ENCODE peak calls at places on chromosomes 5 and 9, in nine cellular contexts. One of them, this sample, is unnamed.

GRCh38 chr5:172691886-172692285 is 50.8 kb downstream of the NEURL1B start:
- DNase-seq in hepatocyte: no peak
- DNase-seq in adrenal gland: no peak
- DNase-seq in A549: no peak
- DNase-seq in BJ: no peak
- DNase-seq in stomach: no peak
- DNase-seq in choroid plexus epithelial cell: no peak
- DNase-seq in right atrium auricular region: no peak
- DNase-seq in cardiac muscle cell: no peak
- DNase-seq in this sample: no peak

GRCh38 chr5:143314664-143315063 is 88.8 kb downstream of the NR3C1 start:
- DNase-seq in hepatocyte: no peak
- DNase-seq in adrenal gland: no peak
- DNase-seq in A549: no peak
- DNase-seq in BJ: peak
- DNase-seq in stomach: no peak
- DNase-seq in choroid plexus epithelial cell: peak
- DNase-seq in right atrium auricular region: no peak
- DNase-seq in cardiac muscle cell: peak
- DNase-seq in this sample: no peak

GRCh38 chr5:64330728-64331231 is 165.1 kb downstream of the RNF180 start:
- DNase-seq in hepatocyte: no peak
- DNase-seq in adrenal gland: no peak
- DNase-seq in A549: no peak
- DNase-seq in BJ: no peak
- DNase-seq in stomach: no peak
- DNase-seq in choroid plexus epithelial cell: no peak
- DNase-seq in right atrium auricular region: no peak
- DNase-seq in cardiac muscle cell: no peak
- DNase-seq in this sample: no peak

GRCh38 chr9:121185774-121186403 is 15.8 kb downstream of the RAB14 start:
- DNase-seq in hepatocyte: no peak
- DNase-seq in adrenal gland: no peak
- DNase-seq in A549: no peak
- DNase-seq in BJ: no peak
- DNase-seq in stomach: no peak
- DNase-seq in choroid plexus epithelial cell: no peak
- DNase-seq in right atrium auricular region: no peak
- DNase-seq in cardiac muscle cell: no peak
- DNase-seq in this sample: no peak

GRCh38 chr5:89083791-89084190 is 200.8 kb upstream of the MEF2C start:
- DNase-seq in hepatocyte: no peak
- DNase-seq in adrenal gland: no peak
- DNase-seq in A549: no peak
- DNase-seq in BJ: peak
- DNase-seq in stomach: no peak
- DNase-seq in choroid plexus epithelial cell: peak
- DNase-seq in right atrium auricular region: no peak
- DNase-seq in cardiac muscle cell: no peak
- DNase-seq in this sample: no peak

GRCh38 chr5:137209232-137209810 is 289.8 kb downstream of the SPOCK1 start:
- DNase-seq in hepatocyte: no peak
- DNase-seq in adrenal gland: no peak
- DNase-seq in A549: no peak
- DNase-seq in BJ: no peak
- DNase-seq in stomach: no peak
- DNase-seq in choroid plexus epithelial cell: no peak
- DNase-seq in right atrium auricular region: no peak
- DNase-seq in cardiac muscle cell: no peak
- DNase-seq in this sample: no peak

GRCh38 chr5:13664377-13664776 is 280.1 kb downstream of the DNAH5 start:
- DNase-seq in hepatocyte: no peak
- DNase-seq in adrenal gland: no peak
- DNase-seq in A549: no peak
- DNase-seq in BJ: peak
- DNase-seq in stomach: no peak
- DNase-seq in choroid plexus epithelial cell: peak
- DNase-seq in right atrium auricular region: no peak
- DNase-seq in cardiac muscle cell: peak
- DNase-seq in this sample: no peak

GRCh38 chr9:93670208-93671029 is 94.0 kb downstream of the PHF2 start:
- DNase-seq in hepatocyte: no peak
- DNase-seq in adrenal gland: peak
- DNase-seq in A549: no peak
- DNase-seq in BJ: no peak
- DNase-seq in stomach: peak
- DNase-seq in choroid plexus epithelial cell: peak
- DNase-seq in right atrium auricular region: peak
- DNase-seq in cardiac muscle cell: peak
- DNase-seq in this sample: peak

GRCh38 chr5:141845371-141845821 is 32.8 kb downstream of the PCDH1 start:
- DNase-seq in hepatocyte: no peak
- DNase-seq in adrenal gland: no peak
- DNase-seq in A549: no peak
- DNase-seq in BJ: no peak
- DNase-seq in stomach: no peak
- DNase-seq in choroid plexus epithelial cell: no peak
- DNase-seq in right atrium auricular region: no peak
- DNase-seq in cardiac muscle cell: no peak
- DNase-seq in this sample: no peak

GRCh38 chr9:109329274-109330258 is 8.7 kb upstream of the EPB41L4B start:
- DNase-seq in hepatocyte: peak
- DNase-seq in adrenal gland: peak
- DNase-seq in A549: no peak
- DNase-seq in BJ: no peak
- DNase-seq in stomach: peak
- DNase-seq in choroid plexus epithelial cell: peak
- DNase-seq in right atrium auricular region: peak
- DNase-seq in cardiac muscle cell: peak
- DNase-seq in this sample: no peak

GRCh38 chr9:109062543-109062942 is 49.2 kb upstream of the CTNNAL1 start:
- DNase-seq in hepatocyte: no peak
- DNase-seq in adrenal gland: no peak
- DNase-seq in A549: no peak
- DNase-seq in BJ: no peak
- DNase-seq in stomach: no peak
- DNase-seq in choroid plexus epithelial cell: no peak
- DNase-seq in right atrium auricular region: no peak
- DNase-seq in cardiac muscle cell: peak
- DNase-seq in this sample: no peak

GRCh38 chr5:132199116-132199680 is 28.5 kb downstream of the P4HA2 start:
- DNase-seq in hepatocyte: no peak
- DNase-seq in adrenal gland: no peak
- DNase-seq in A549: no peak
- DNase-seq in BJ: no peak
- DNase-seq in stomach: no peak
- DNase-seq in choroid plexus epithelial cell: no peak
- DNase-seq in right atrium auricular region: no peak
- DNase-seq in cardiac muscle cell: no peak
- DNase-seq in this sample: no peak

GRCh38 chr5:144794922-144795321 is 624.2 kb downstream of the KCTD16 start:
- DNase-seq in hepatocyte: no peak
- DNase-seq in adrenal gland: no peak
- DNase-seq in A549: no peak
- DNase-seq in BJ: no peak
- DNase-seq in stomach: no peak
- DNase-seq in choroid plexus epithelial cell: peak
- DNase-seq in right atrium auricular region: no peak
- DNase-seq in cardiac muscle cell: no peak
- DNase-seq in this sample: no peak

GRCh38 chr9:133002147-133003070 is 23.9 kb downstream of the GFI1B start:
- DNase-seq in hepatocyte: no peak
- DNase-seq in adrenal gland: no peak
- DNase-seq in A549: no peak
- DNase-seq in BJ: no peak
- DNase-seq in stomach: no peak
- DNase-seq in choroid plexus epithelial cell: no peak
- DNase-seq in right atrium auricular region: no peak
- DNase-seq in cardiac muscle cell: no peak
- DNase-seq in this sample: no peak

GRCh38 chr9:94794768-94795167 is 68.3 kb downstream of the AOPEP start:
- DNase-seq in hepatocyte: no peak
- DNase-seq in adrenal gland: no peak
- DNase-seq in A549: no peak
- DNase-seq in BJ: no peak
- DNase-seq in stomach: no peak
- DNase-seq in choroid plexus epithelial cell: no peak
- DNase-seq in right atrium auricular region: no peak
- DNase-seq in cardiac muscle cell: no peak
- DNase-seq in this sample: no peak

GRCh38 chr5:175829718-175830585 is 41.4 kb upstream of the CPLX2 start:
- DNase-seq in hepatocyte: no peak
- DNase-seq in adrenal gland: no peak
- DNase-seq in A549: no peak
- DNase-seq in BJ: no peak
- DNase-seq in stomach: no peak
- DNase-seq in choroid plexus epithelial cell: no peak
- DNase-seq in right atrium auricular region: no peak
- DNase-seq in cardiac muscle cell: no peak
- DNase-seq in this sample: no peak

GRCh38 chr5:19388391-19388790 is 599.6 kb downstream of the CDH18 start:
- DNase-seq in hepatocyte: no peak
- DNase-seq in adrenal gland: no peak
- DNase-seq in A549: no peak
- DNase-seq in BJ: no peak
- DNase-seq in stomach: no peak
- DNase-seq in choroid plexus epithelial cell: no peak
- DNase-seq in right atrium auricular region: no peak
- DNase-seq in cardiac muscle cell: no peak
- DNase-seq in this sample: no peak

GRCh38 chr9:99778308-99778707 is 43.4 kb upstream of the NR4A3 start:
- DNase-seq in hepatocyte: peak
- DNase-seq in adrenal gland: peak
- DNase-seq in A549: peak
- DNase-seq in BJ: peak
- DNase-seq in stomach: no peak
- DNase-seq in choroid plexus epithelial cell: peak
- DNase-seq in right atrium auricular region: no peak
- DNase-seq in cardiac muscle cell: peak
- DNase-seq in this sample: no peak
- TF ChIP-seq CTCF in hepatocyte: no peak
- TF ChIP-seq CTCF in adrenal gland: no peak
- TF ChIP-seq CTCF in A549: no peak
- TF ChIP-seq CTCF in BJ: no peak
- TF ChIP-seq CTCF in stomach: no peak
- TF ChIP-seq CTCF in choroid plexus epithelial cell: no peak
- TF ChIP-seq CTCF in right atrium auricular region: no peak
- TF ChIP-seq CTCF in cardiac muscle cell: no peak
- TF ChIP-seq CTCF in this sample: no peak

GRCh38 chr9:27529316-27530278 is at the start of gene MOB3B:
- DNase-seq in hepatocyte: peak
- DNase-seq in adrenal gland: peak
- DNase-seq in A549: peak
- DNase-seq in BJ: no peak
- DNase-seq in stomach: peak
- DNase-seq in choroid plexus epithelial cell: peak
- DNase-seq in right atrium auricular region: peak
- DNase-seq in cardiac muscle cell: peak
- DNase-seq in this sample: peak
- TF ChIP-seq CTCF in hepatocyte: peak
- TF ChIP-seq CTCF in adrenal gland: peak
- TF ChIP-seq CTCF in A549: peak
- TF ChIP-seq CTCF in BJ: peak
- TF ChIP-seq CTCF in stomach: peak
- TF ChIP-seq CTCF in choroid plexus epithelial cell: peak
- TF ChIP-seq CTCF in right atrium auricular region: peak
- TF ChIP-seq CTCF in cardiac muscle cell: peak
- TF ChIP-seq CTCF in this sample: peak

DNA sequence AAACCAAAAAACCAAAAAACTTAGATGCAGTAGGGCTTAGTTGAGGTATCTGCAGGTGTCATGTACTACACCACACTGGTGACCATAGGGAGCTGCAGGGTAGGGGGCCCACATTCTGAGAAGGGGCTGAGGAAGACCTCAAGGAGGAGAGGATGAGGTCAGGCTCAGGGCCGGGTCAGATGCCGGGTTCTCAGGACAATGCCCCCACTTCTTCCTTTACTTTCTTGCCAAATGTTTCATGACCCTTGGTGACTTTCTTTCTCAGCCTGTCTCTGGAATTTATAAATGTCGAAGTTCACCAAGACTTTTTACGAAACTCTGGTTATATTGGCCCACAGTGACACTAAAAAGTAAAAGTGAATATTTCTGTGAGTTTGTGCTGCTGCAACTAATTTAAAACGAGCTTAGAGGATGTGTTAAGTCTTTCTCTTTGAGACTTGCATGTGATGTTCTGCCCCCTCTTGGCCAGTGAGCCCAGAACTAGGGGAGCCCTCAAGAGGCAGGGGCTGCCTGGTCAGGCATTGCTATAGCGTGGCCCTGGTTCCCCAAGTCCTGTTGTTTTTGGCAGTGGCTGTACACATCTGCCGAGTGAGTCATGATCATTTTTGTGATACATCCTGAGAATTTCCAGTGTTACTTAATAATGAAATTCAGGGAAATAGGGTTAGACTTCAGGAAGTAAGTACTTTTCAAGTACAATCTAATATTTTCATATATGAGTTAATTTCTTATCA is 11.2 kb downstream of the ACO1 start:
- DNase-seq in hepatocyte: no peak
- DNase-seq in adrenal gland: peak
- DNase-seq in A549: peak
- DNase-seq in BJ: peak
- DNase-seq in stomach: no peak
- DNase-seq in choroid plexus epithelial cell: peak
- DNase-seq in right atrium auricular region: peak
- DNase-seq in cardiac muscle cell: peak
- DNase-seq in this sample: no peak
- TF ChIP-seq CTCF in hepatocyte: no peak
- TF ChIP-seq CTCF in adrenal gland: no peak
- TF ChIP-seq CTCF in A549: no peak
- TF ChIP-seq CTCF in BJ: peak
- TF ChIP-seq CTCF in stomach: no peak
- TF ChIP-seq CTCF in choroid plexus epithelial cell: peak
- TF ChIP-seq CTCF in right atrium auricular region: peak
- TF ChIP-seq CTCF in cardiac muscle cell: peak
- TF ChIP-seq CTCF in this sample: no peak

DNA sequence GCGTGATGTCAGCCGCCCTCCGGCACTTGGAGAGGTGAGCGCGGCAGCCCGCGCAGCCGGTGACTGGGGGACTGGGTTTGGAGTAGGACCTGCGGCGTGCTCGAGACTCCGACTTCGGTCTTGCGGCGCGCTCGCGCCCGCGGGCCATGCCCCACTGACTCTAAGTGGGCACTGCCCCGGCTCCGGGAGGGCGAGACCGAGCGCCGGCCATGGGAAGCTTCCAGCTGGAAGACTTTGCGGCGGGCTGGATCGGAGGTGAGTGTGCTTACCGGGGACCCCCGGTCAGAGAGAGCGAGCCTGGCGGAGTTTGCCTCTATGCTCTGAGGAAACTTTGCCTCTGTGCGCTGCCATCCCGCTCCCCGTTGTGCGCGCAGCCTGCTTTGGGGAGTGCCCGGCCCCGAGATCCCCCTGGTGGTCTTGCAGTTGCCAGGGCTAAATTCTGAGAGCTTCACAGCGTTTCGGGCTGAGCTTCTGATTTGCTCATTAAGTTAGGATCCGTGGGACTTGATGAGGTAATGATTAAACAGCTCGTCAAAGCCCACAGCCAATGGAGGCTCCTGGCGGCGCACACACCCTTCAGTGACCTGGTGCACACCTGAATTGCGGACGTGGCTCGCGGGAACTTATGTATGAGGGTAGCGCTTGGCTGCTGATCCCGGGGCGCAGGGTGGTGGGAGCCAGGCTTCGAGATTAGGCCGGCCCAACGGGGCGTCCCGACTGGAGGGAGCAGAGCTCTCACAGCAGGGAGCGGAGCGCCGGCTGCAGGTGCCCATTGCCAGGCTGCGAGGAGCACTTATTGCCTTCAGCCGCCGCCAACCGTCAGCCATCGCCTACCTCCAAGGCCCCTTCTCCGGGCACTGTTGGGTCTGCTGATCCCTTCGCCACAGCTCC is at the start of gene SLC25A48:
- DNase-seq in hepatocyte: peak
- DNase-seq in adrenal gland: peak
- DNase-seq in A549: peak
- DNase-seq in BJ: no peak
- DNase-seq in stomach: peak
- DNase-seq in choroid plexus epithelial cell: no peak
- DNase-seq in right atrium auricular region: no peak
- DNase-seq in cardiac muscle cell: peak
- DNase-seq in this sample: peak
- TF ChIP-seq CTCF in hepatocyte: peak
- TF ChIP-seq CTCF in adrenal gland: no peak
- TF ChIP-seq CTCF in A549: peak
- TF ChIP-seq CTCF in BJ: peak
- TF ChIP-seq CTCF in stomach: no peak
- TF ChIP-seq CTCF in choroid plexus epithelial cell: no peak
- TF ChIP-seq CTCF in right atrium auricular region: peak
- TF ChIP-seq CTCF in cardiac muscle cell: peak
- TF ChIP-seq CTCF in this sample: peak

This sample was measured in endothelial cell.